ENCODE peak calls at places on chromosome 22, in ten cellular contexts. I, A, Z, B, U, D, L, V, T and P are unnamed samples.

GRCh38 chr22:38104084-38104483 is 6.4 kb downstream of the BAIAP2L2 start:
- DNase-seq in D (no peak), U (no peak), Z (peak), I (no peak), A (no peak), V (no peak), L (no peak), T (no peak), B (peak), P (no peak)

GRCh38 chr22:39317756-39318506 is 1.5 kb downstream of the RPL3 start:
- DNase-seq in T (no peak), D (no peak), L (no peak), Z (peak), U (no peak), I (no peak), B (no peak), A (no peak), V (no peak), P (peak)

GRCh38 chr22:24157783-24158170 is 23.5 kb upstream of the SUSD2 start:
- DNase-seq in L (no peak), A (no peak), D (no peak), U (no peak), Z (no peak), V (no peak), T (no peak), I (peak), B (no peak), P (no peak)

GRCh38 chr22:39624501-39624821 is 53.9 kb downstream of the CACNA1I start:
- DNase-seq in T (no peak), V (no peak), U (no peak), B (no peak), L (no peak), I (no peak), Z (peak), D (no peak), A (no peak), P (no peak)

GRCh38 chr22:38704568-38705234 is 1.0 kb upstream of the GTPBP1 start:
- DNase-seq in D (no peak), B (peak), T (no peak), Z (peak), I (no peak), L (no peak), A (no peak), U (no peak), V (no peak), P (no peak)

GRCh38 chr22:17368144-17368726 is 1.0 kb upstream of the CECR2 start:
- DNase-seq in A (no peak), I (no peak), T (no peak), Z (no peak), B (no peak), D (no peak), L (no peak), V (peak), U (no peak), P (no peak)

GRCh38 chr22:19638282-19639015 is 75.9 kb upstream of the SEPTIN5 start:
- DNase-seq in I (no peak), L (no peak), Z (no peak), T (no peak), U (no peak), A (no peak), D (no peak), B (no peak), V (no peak), P (no peak)

GRCh38 chr22:38788016-38788415 is 5.9 kb downstream of the DNAL4 start:
- DNase-seq in L (no peak), A (no peak), T (no peak), U (no peak), V (no peak), Z (no peak), B (no peak), D (no peak), I (no peak), P (no peak)

GRCh38 chr22:42007922-42008321 is 9.3 kb downstream of the WBP2NL start:
- DNase-seq in U (no peak), A (no peak), Z (no peak), V (no peak), B (no peak), D (no peak), I (no peak), L (no peak), T (no peak), P (no peak)

GRCh38 chr22:27791494-27792241 is 9.9 kb downstream of the MN1 start:
- DNase-seq in Z (no peak), V (no peak), U (no peak), I (no peak), D (no peak), T (no peak), L (no peak), B (no peak), A (no peak), P (no peak)

GRCh38 chr22:27726726-27727449 is 74.7 kb downstream of the MN1 start:
- DNase-seq in D (peak), B (peak), L (peak), A (peak), U (no peak), V (no peak), I (no peak), T (no peak), Z (no peak), P (no peak)